ENCODE peak calls at places on chromosomes 1 and 21, in ten cellular contexts. B is endodermal cell; H is dorsolateral prefrontal cortex; Z is GM04503; W is fibroblast of the conjunctiva; G is nucleus accumbens; F is glomerular endothelial cell; R is stimulated activated naive CD4-positive, alpha-beta T cell; Q is T-helper 2 cell; C is activated CD8-positive, alpha-beta T cell treated with anti-CD3 and anti-CD28 coated beads, Interleukin-2, amount 10 ng/mL, durations not matched to agents 7 days and 5 days. D is an unnamed sample.

GRCh38 chr1:60130703-60131102 is 57.1 kb upstream of the C1orf87 start:
- DNase-seq in W (peak), Z (no peak), F (no peak), Q (no peak), H (no peak), C (no peak), R (no peak), B (no peak), G (no peak), D (no peak)

GRCh38 chr21:42414928-42415769 is 11.4 kb downstream of the UBASH3A start:
- DNase-seq in F (peak), Q (peak), G (no peak), B (no peak), R (peak), H (peak), Z (no peak), W (no peak), C (peak), D (peak)

GRCh38 chr1:20185834-20186782 is at the start of the genes PLA2G2C and UBXN10:
- DNase-seq in H (peak), Q (peak), R (peak), W (no peak), B (peak), F (no peak), G (no peak), C (peak), Z (no peak), D (no peak)

GRCh38 chr1:181931873-181932272 is 129.6 kb downstream of the ZNF648 start:
- DNase-seq in B (no peak), H (no peak), Q (no peak), W (no peak), Z (no peak), G (no peak), C (no peak), F (no peak), R (no peak), D (no peak)

GRCh38 chr1:167491586-167492408 is 26.5 kb downstream of the CD247 start:
- DNase-seq in Z (no peak), Q (no peak), F (no peak), H (no peak), W (no peak), C (peak), R (peak), B (peak), G (no peak), D (no peak)

GRCh38 chr1:23629728-23630290 is 61.8 kb upstream of the RPL11 start:
- DNase-seq in F (no peak), H (no peak), R (no peak), Q (no peak), Z (no peak), W (no peak), G (no peak), B (no peak), C (no peak), D (no peak)

GRCh38 chr1:54229281-54229891 is 29.4 kb downstream of the MRPL37 start:
- DNase-seq in W (no peak), F (no peak), C (peak), H (peak), Q (peak), R (no peak), G (no peak), B (no peak), Z (no peak), D (no peak)

GRCh38 chr21:31772674-31773555 is 41.0 kb upstream of the SCAF4 start:
- DNase-seq in Z (no peak), F (no peak), W (no peak), C (no peak), G (no peak), R (no peak), H (no peak), B (no peak), Q (no peak), D (no peak)

GRCh38 chr1:115056395-115056798 is 26.8 kb downstream of the TSHB start:
- DNase-seq in Z (peak), Q (no peak), G (no peak), H (no peak), B (no peak), C (no peak), W (no peak), F (no peak), R (no peak), D (no peak)

GRCh38 chr1:232218955-232219865 is 410.7 kb downstream of the SIPA1L2 start:
- DNase-seq in Q (no peak), Z (no peak), F (no peak), C (no peak), H (no peak), R (no peak), G (no peak), W (no peak), B (no peak), D (no peak)

GRCh38 chr1:210407207-210407886 is 78.6 kb downstream of the HHAT start:
- DNase-seq in W (no peak), Q (peak), G (no peak), Z (no peak), R (peak), B (peak), F (peak), C (peak), H (peak), D (peak)

GRCh38 chr1:17212487-17213121 is 7.7 kb downstream of the PADI1 start:
- DNase-seq in G (no peak), W (peak), Z (peak), C (peak), F (no peak), R (peak), H (no peak), B (peak), Q (peak), D (peak)

GRCh38 chr1:91754348-91754747 is 131.6 kb downstream of the TGFBR3 start:
- DNase-seq in W (no peak), Q (peak), Z (no peak), F (no peak), H (no peak), G (no peak), R (no peak), C (no peak), B (no peak), D (no peak)

GRCh38 chr1:155389831-155390230 is 69.1 kb downstream of the RUSC1 start:
- DNase-seq in W (no peak), B (no peak), Z (no peak), H (no peak), R (no peak), Q (no peak), C (no peak), G (no peak), F (no peak), D (no peak)

GRCh38 chr1:232162001-232162400 is 467.9 kb downstream of the SIPA1L2 start:
- DNase-seq in Q (no peak), H (no peak), R (no peak), G (no peak), Z (no peak), C (no peak), F (no peak), W (no peak), B (no peak), D (no peak)

GRCh38 chr1:202204065-202204464 is 10.5 kb downstream of the LGR6 start:
- DNase-seq in B (no peak), R (no peak), H (no peak), Z (no peak), Q (no peak), W (no peak), C (no peak), F (no peak), G (no peak), D (no peak)

GRCh38 chr1:115069186-115069585 is 20.1 kb downstream of the TSPAN2 start:
- DNase-seq in Q (no peak), W (peak), Z (peak), G (no peak), H (no peak), F (no peak), R (no peak), C (no peak), B (no peak), D (no peak)

GRCh38 chr1:66455446-66455845 is 78.5 kb upstream of the SGIP1 start:
- DNase-seq in F (no peak), B (no peak), C (no peak), Q (no peak), R (no peak), G (no peak), H (no peak), W (no peak), Z (no peak), D (no peak)

GRCh38 chr1:212671342-212672031 is 28.2 kb downstream of the BATF3 start:
- DNase-seq in W (no peak), Q (no peak), Z (no peak), R (no peak), F (no peak), H (peak), C (peak), G (peak), B (peak), D (no peak)

GRCh38 chr21:45623436-45623835 is 20.1 kb upstream of the PCBP3 start:
- DNase-seq in Q (no peak), R (no peak), Z (no peak), G (no peak), H (no peak), F (no peak), B (peak), W (no peak), C (no peak), D (no peak)

GRCh38 chr1:114105401-114105979 is 48.2 kb downstream of the SYT6 start:
- DNase-seq in Z (no peak), G (no peak), F (no peak), H (no peak), B (no peak), W (no peak), Q (no peak), C (no peak), R (no peak), D (no peak)

GRCh38 chr1:154741747-154742495 is 128.2 kb downstream of the KCNN3 start:
- DNase-seq in Z (no peak), W (no peak), F (no peak), C (no peak), G (no peak), B (peak), R (no peak), H (no peak), Q (no peak), D (no peak)

GRCh38 chr1:11825131-11825530 is 19.1 kb downstream of the CLCN6 start:
- DNase-seq in B (no peak), Q (no peak), F (no peak), G (no peak), Z (no peak), R (no peak), W (no peak), C (no peak), H (no peak), D (no peak)

GRCh38 chr21:41957991-41958766 is 4.4 kb upstream of the C2CD2 start:
- DNase-seq in B (peak), H (peak), G (no peak), F (peak), Q (no peak), W (peak), R (no peak), C (no peak), Z (no peak), D (no peak)

GRCh38 chr1:6447016-6447817 is 18.8 kb downstream of the TNFRSF25 start:
- DNase-seq in Q (no peak), C (no peak), G (no peak), B (peak), H (no peak), R (no peak), Z (no peak), F (no peak), W (no peak), D (no peak)

GRCh38 chr1:12617511-12617900 is 504 bp downstream of the DHRS3 start:
- DNase-seq in F (no peak), H (no peak), C (peak), Q (no peak), Z (no peak), B (peak), W (no peak), R (no peak), G (no peak), D (peak)

D was measured in effector CD8-positive, alpha-beta T cell.